ENCODE peak calls at places on chromosomes 13 and 19, in ten cellular contexts. I is ELR; B is psoas muscle; P is substantia nigra; K is HEK293T; R is EL; W is putamen; O is NCI-H2081; J is activated naive CD4-positive, alpha-beta T cell treated with anti-CD3 and anti-CD28 coated beads for 36 hours; T is occipital lobe. L is an unnamed sample.
A peak's percentile ranks its signal among the peaks of the same experiment; 100 is the strongest.

GRCh38 chr13:74101436-74101835 is 32.8 kb downstream of the KLF12 start:
- DNase-seq in K (no peak), I (no peak), O (no peak), P (no peak), J (no peak), T (no peak), W (no peak), R (no peak), B (no peak), L (no peak)

GRCh38 chr19:15324791-15325519 is 7.4 kb downstream of the BRD4 start:
- DNase-seq in W (no peak), I (no peak), O (no peak), R (no peak), J (peak; percentile 26), B (no peak), K (no peak), T (no peak), P (no peak), L (no peak)

GRCh38 chr19:19274716-19275115 is 1.6 kb upstream of the TM6SF2 start:
- DNase-seq in R (no peak), P (no peak), B (no peak), K (no peak), T (no peak), O (no peak), J (no peak), W (no peak), I (no peak), L (no peak)

GRCh38 chr19:5803441-5803751 is 1.5 kb upstream of the NRTN start:
- DNase-seq in K (no peak), B (no peak), P (no peak), O (no peak), J (no peak), W (no peak), I (no peak), R (no peak), T (no peak), L (no peak)

GRCh38 chr13:90721937-90722336 is 625.5 kb upstream of the MIR17HG start:
- DNase-seq in T (no peak), P (no peak), K (no peak), J (no peak), B (no peak), I (no peak), O (peak; percentile 6), R (no peak), W (no peak), L (no peak)

GRCh38 chr13:111115841-111116500 is 861 bp downstream of the ARHGEF7 start:
- DNase-seq in R (peak; percentile 85), B (peak; percentile 64), J (no peak), T (no peak), P (no peak), K (peak; percentile 31), W (no peak), I (peak; percentile 56), O (peak; percentile 10), L (no peak)

GRCh38 chr19:10105241-10106099 is 692 bp upstream of the PPAN start:
- DNase-seq in P (no peak), O (no peak), T (no peak), J (peak; percentile 91), R (no peak), W (no peak), I (no peak), B (no peak), K (no peak), L (no peak)

GRCh38 chr13:41428155-41428554 is 29.2 kb upstream of the RGCC start:
- DNase-seq in K (no peak), T (no peak), J (peak; percentile 35), B (no peak), I (no peak), P (peak; percentile 30), W (peak; percentile 19), R (no peak), O (no peak), L (peak; percentile 68)

GRCh38 chr19:58317481-58318072 is 9.2 kb upstream of the ZSCAN22 start:
- DNase-seq in B (no peak), R (peak; percentile 21), I (peak; percentile 46), O (no peak), T (no peak), P (no peak), K (no peak), W (no peak), J (peak; percentile 30), L (no peak)

GRCh38 chr19:41649827-41650226 is 23.0 kb upstream of the CEACAM4 start:
- DNase-seq in P (no peak), R (no peak), I (no peak), W (no peak), K (no peak), B (no peak), O (no peak), T (no peak), J (no peak), L (no peak)

GRCh38 chr19:45920458-45920857 is 5.9 kb upstream of the NANOS2 start:
- DNase-seq in P (no peak), O (no peak), K (no peak), B (peak; percentile 3), T (no peak), I (no peak), J (no peak), W (no peak), R (no peak), L (no peak)

GRCh38 chr19:55112781-55113569 is 4.5 kb downstream of the PPP1R12C start:
- DNase-seq in K (no peak), P (no peak), B (no peak), W (no peak), O (no peak), T (no peak), I (no peak), R (peak; percentile 28), J (no peak), L (no peak)

GRCh38 chr19:45164577-45165335 is 4.0 kb upstream of the NKPD1 start:
- DNase-seq in O (no peak), B (no peak), W (no peak), R (peak; percentile 68), T (no peak), J (peak; percentile 92), I (peak; percentile 64), K (no peak), P (no peak), L (no peak)

L was measured in head of caudate nucleus.